ENCODE peak calls at places on chromosomes 5 and 9, in seven cellular contexts. One of them, this sample, is unnamed.

GRCh38 chr9:72542917-72543316 is 21.5 kb downstream of the TMC1 start:
- DNase-seq in HepG2: no peak
- DNase-seq in HL-60: no peak
- DNase-seq in Panc1: no peak
- DNase-seq in SK-N-SH: no peak
- DNase-seq in stomach: no peak
- DNase-seq in breast epithelium: no peak
- DNase-seq in this sample: no peak

GRCh38 chr5:148998174-148998797 is 64.6 kb downstream of the SH3TC2 start:
- DNase-seq in stomach: no peak
- DNase-seq in breast epithelium: no peak
- DNase-seq in Panc1: peak
- DNase-seq in HL-60: peak
- DNase-seq in HepG2: peak
- DNase-seq in SK-N-SH: peak
- DNase-seq in this sample: no peak

GRCh38 chr9:27033815-27034403 is 28.4 kb upstream of the LRRC19 start:
- DNase-seq in HepG2: peak
- DNase-seq in breast epithelium: no peak
- DNase-seq in Panc1: peak
- DNase-seq in SK-N-SH: peak
- DNase-seq in HL-60: peak
- DNase-seq in stomach: peak
- DNase-seq in this sample: no peak

GRCh38 chr5:91212336-91213092 is 170.6 kb downstream of the ARRDC3 start:
- DNase-seq in SK-N-SH: peak
- DNase-seq in stomach: no peak
- DNase-seq in HepG2: no peak
- DNase-seq in Panc1: no peak
- DNase-seq in breast epithelium: no peak
- DNase-seq in HL-60: no peak
- DNase-seq in this sample: peak

GRCh38 chr9:28378236-28378635 is 805.0 kb upstream of the C9orf72 start:
- DNase-seq in HL-60: no peak
- DNase-seq in Panc1: no peak
- DNase-seq in SK-N-SH: no peak
- DNase-seq in breast epithelium: no peak
- DNase-seq in stomach: no peak
- DNase-seq in HepG2: no peak
- DNase-seq in this sample: no peak

GRCh38 chr5:55853818-55854217 is 2.7 kb downstream of the IL31RA start:
- DNase-seq in SK-N-SH: no peak
- DNase-seq in HL-60: no peak
- DNase-seq in breast epithelium: no peak
- DNase-seq in HepG2: no peak
- DNase-seq in Panc1: no peak
- DNase-seq in stomach: no peak
- DNase-seq in this sample: no peak

GRCh38 chr9:89122944-89123343 is 55.7 kb downstream of the SHC3 start:
- DNase-seq in breast epithelium: no peak
- DNase-seq in stomach: no peak
- DNase-seq in Panc1: no peak
- DNase-seq in SK-N-SH: no peak
- DNase-seq in HL-60: no peak
- DNase-seq in HepG2: no peak
- DNase-seq in this sample: peak

GRCh38 chr5:60959156-60959555 is 14.2 kb downstream of the NDUFAF2 start:
- DNase-seq in HepG2: no peak
- DNase-seq in Panc1: no peak
- DNase-seq in HL-60: no peak
- DNase-seq in breast epithelium: no peak
- DNase-seq in SK-N-SH: peak
- DNase-seq in stomach: no peak
- DNase-seq in this sample: no peak

GRCh38 chr9:34546834-34547827 is 24.3 kb upstream of the ENHO start:
- DNase-seq in breast epithelium: no peak
- DNase-seq in Panc1: no peak
- DNase-seq in HL-60: peak
- DNase-seq in HepG2: peak
- DNase-seq in SK-N-SH: peak
- DNase-seq in stomach: peak
- DNase-seq in this sample: peak

GRCh38 chr5:55582256-55582655 is 47.5 kb upstream of the PLPP1 start:
- DNase-seq in HepG2: no peak
- DNase-seq in SK-N-SH: no peak
- DNase-seq in Panc1: no peak
- DNase-seq in breast epithelium: no peak
- DNase-seq in HL-60: no peak
- DNase-seq in stomach: no peak
- DNase-seq in this sample: no peak

GRCh38 chr9:6302417-6302816 is 25.8 kb upstream of the TPD52L3 start:
- DNase-seq in Panc1: no peak
- DNase-seq in HepG2: no peak
- DNase-seq in stomach: no peak
- DNase-seq in HL-60: no peak
- DNase-seq in breast epithelium: no peak
- DNase-seq in SK-N-SH: no peak
- DNase-seq in this sample: no peak

GRCh38 chr5:116275282-116275681 is 190.5 kb downstream of the COMMD10 start:
- DNase-seq in HepG2: no peak
- DNase-seq in breast epithelium: no peak
- DNase-seq in stomach: no peak
- DNase-seq in SK-N-SH: no peak
- DNase-seq in HL-60: no peak
- DNase-seq in Panc1: no peak
- DNase-seq in this sample: no peak

GRCh38 chr5:116273458-116274242 is 188.8 kb downstream of the COMMD10 start:
- DNase-seq in SK-N-SH: no peak
- DNase-seq in HL-60: no peak
- DNase-seq in stomach: no peak
- DNase-seq in Panc1: no peak
- DNase-seq in breast epithelium: no peak
- DNase-seq in HepG2: no peak
- DNase-seq in this sample: no peak

GRCh38 chr5:116274251-116274650 is 189.4 kb downstream of the COMMD10 start:
- DNase-seq in breast epithelium: no peak
- DNase-seq in stomach: no peak
- DNase-seq in HL-60: no peak
- DNase-seq in HepG2: no peak
- DNase-seq in SK-N-SH: no peak
- DNase-seq in Panc1: no peak
- DNase-seq in this sample: no peak

GRCh38 chr5:116271432-116271831 is 186.6 kb downstream of the COMMD10 start:
- DNase-seq in HepG2: no peak
- DNase-seq in stomach: no peak
- DNase-seq in HL-60: no peak
- DNase-seq in Panc1: no peak
- DNase-seq in SK-N-SH: no peak
- DNase-seq in breast epithelium: no peak
- DNase-seq in this sample: no peak

GRCh38 chr5:116272281-116272941 is 187.6 kb downstream of the COMMD10 start:
- DNase-seq in HepG2: no peak
- DNase-seq in breast epithelium: no peak
- DNase-seq in Panc1: no peak
- DNase-seq in stomach: no peak
- DNase-seq in SK-N-SH: no peak
- DNase-seq in HL-60: no peak
- DNase-seq in this sample: no peak
- TF ChIP-seq CTCF in HepG2: no peak
- TF ChIP-seq CTCF in breast epithelium: no peak
- TF ChIP-seq CTCF in Panc1: peak
- TF ChIP-seq CTCF in stomach: no peak
- TF ChIP-seq CTCF in SK-N-SH: no peak
- TF ChIP-seq CTCF in HL-60: no peak
- TF ChIP-seq CTCF in this sample: no peak

GRCh38 chr5:139699352-139699751 is 51.2 kb downstream of the CXXC5 start:
- DNase-seq in breast epithelium: no peak
- DNase-seq in stomach: no peak
- DNase-seq in Panc1: no peak
- DNase-seq in SK-N-SH: no peak
- DNase-seq in HepG2: no peak
- DNase-seq in HL-60: no peak
- DNase-seq in this sample: no peak

GRCh38 chr5:139696167-139696893 is 48.2 kb downstream of the CXXC5 start:
- DNase-seq in stomach: no peak
- DNase-seq in Panc1: no peak
- DNase-seq in HepG2: no peak
- DNase-seq in breast epithelium: no peak
- DNase-seq in HL-60: no peak
- DNase-seq in SK-N-SH: no peak
- DNase-seq in this sample: no peak

GRCh38 chr5:139695183-139695573 is 47.0 kb downstream of the CXXC5 start:
- DNase-seq in SK-N-SH: no peak
- DNase-seq in stomach: no peak
- DNase-seq in HepG2: no peak
- DNase-seq in breast epithelium: no peak
- DNase-seq in Panc1: no peak
- DNase-seq in HL-60: no peak
- DNase-seq in this sample: no peak

GRCh38 chr5:139698461-139699146 is 50.5 kb downstream of the CXXC5 start:
- DNase-seq in HL-60: no peak
- DNase-seq in HepG2: no peak
- DNase-seq in Panc1: no peak
- DNase-seq in breast epithelium: peak
- DNase-seq in SK-N-SH: peak
- DNase-seq in stomach: peak
- DNase-seq in this sample: peak

DNA sequence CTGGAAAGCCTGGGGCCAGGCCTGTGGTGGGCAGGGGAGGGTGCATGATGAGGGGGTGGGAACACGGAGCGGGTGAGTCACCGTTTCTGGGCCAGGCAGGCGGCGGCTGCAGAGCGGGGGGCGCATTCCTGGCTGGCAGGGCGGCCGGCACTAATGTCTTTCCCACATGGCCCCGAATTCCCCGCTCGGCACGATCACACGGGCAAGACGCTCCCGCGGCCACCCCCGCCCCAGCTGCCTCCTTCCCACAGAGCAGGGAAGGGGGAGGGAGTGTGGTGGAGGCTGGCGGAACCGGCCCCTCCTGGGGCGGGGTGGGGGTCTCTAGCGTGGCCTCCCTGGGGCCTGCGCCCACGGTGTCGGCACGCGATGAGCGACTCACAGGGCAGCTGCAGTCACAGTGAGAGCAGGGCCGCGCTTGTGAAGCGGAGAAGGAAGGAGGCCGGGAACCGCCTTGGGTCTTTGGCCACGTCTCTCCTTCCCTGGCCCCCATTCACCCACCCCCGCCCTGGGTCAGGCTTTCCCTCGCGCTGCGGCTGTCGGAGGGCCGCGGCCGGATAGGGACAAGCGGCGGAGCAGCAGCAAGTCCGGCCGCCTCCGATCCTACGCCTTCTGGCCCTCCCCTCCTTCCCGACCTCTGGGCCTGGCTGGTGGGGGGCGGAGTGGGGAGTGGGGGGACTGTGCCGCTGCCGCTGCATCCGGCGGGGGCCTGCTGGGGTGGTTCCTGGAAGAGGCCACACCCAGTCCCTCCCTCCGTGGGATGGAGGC is 48.9 kb downstream of the CXXC5 start:
- DNase-seq in HL-60: no peak
- DNase-seq in stomach: peak
- DNase-seq in SK-N-SH: peak
- DNase-seq in breast epithelium: no peak
- DNase-seq in HepG2: peak
- DNase-seq in Panc1: no peak
- DNase-seq in this sample: peak
- TF ChIP-seq POLR2AphosphoS5 in HL-60: no peak
- TF ChIP-seq POLR2AphosphoS5 in stomach: no peak
- TF ChIP-seq POLR2AphosphoS5 in SK-N-SH: peak
- TF ChIP-seq POLR2AphosphoS5 in breast epithelium: no peak
- TF ChIP-seq POLR2AphosphoS5 in HepG2: peak
- TF ChIP-seq POLR2AphosphoS5 in Panc1: no peak
- TF ChIP-seq POLR2AphosphoS5 in this sample: no peak

GRCh38 chr9:2337602-2338001 is 284.0 kb upstream of the VLDLR start:
- DNase-seq in stomach: no peak
- DNase-seq in HL-60: no peak
- DNase-seq in HepG2: no peak
- DNase-seq in breast epithelium: no peak
- DNase-seq in Panc1: no peak
- DNase-seq in SK-N-SH: no peak
- DNase-seq in this sample: no peak

GRCh38 chr9:2335260-2335659 is 286.3 kb upstream of the VLDLR start:
- DNase-seq in Panc1: no peak
- DNase-seq in HL-60: no peak
- DNase-seq in breast epithelium: no peak
- DNase-seq in HepG2: no peak
- DNase-seq in stomach: no peak
- DNase-seq in SK-N-SH: peak
- DNase-seq in this sample: no peak

GRCh38 chr9:2337131-2337530 is 284.5 kb upstream of the VLDLR start:
- DNase-seq in HL-60: no peak
- DNase-seq in SK-N-SH: no peak
- DNase-seq in HepG2: no peak
- DNase-seq in stomach: no peak
- DNase-seq in Panc1: no peak
- DNase-seq in breast epithelium: no peak
- DNase-seq in this sample: no peak

GRCh38 chr9:2338770-2339169 is 282.8 kb upstream of the VLDLR start:
- DNase-seq in breast epithelium: no peak
- DNase-seq in Panc1: no peak
- DNase-seq in SK-N-SH: no peak
- DNase-seq in HL-60: no peak
- DNase-seq in HepG2: no peak
- DNase-seq in stomach: no peak
- DNase-seq in this sample: no peak

GRCh38 chr9:2336055-2336454 is 285.5 kb upstream of the VLDLR start:
- DNase-seq in HL-60: no peak
- DNase-seq in breast epithelium: no peak
- DNase-seq in SK-N-SH: no peak
- DNase-seq in HepG2: no peak
- DNase-seq in Panc1: no peak
- DNase-seq in stomach: no peak
- DNase-seq in this sample: no peak
- TF ChIP-seq CTCF in HL-60: no peak
- TF ChIP-seq CTCF in breast epithelium: no peak
- TF ChIP-seq CTCF in SK-N-SH: peak
- TF ChIP-seq CTCF in HepG2: no peak
- TF ChIP-seq CTCF in Panc1: no peak
- TF ChIP-seq CTCF in stomach: no peak
- TF ChIP-seq CTCF in this sample: no peak

GRCh38 chr5:5643481-5643880 is 221.0 kb downstream of the ICE1 start:
- DNase-seq in HepG2: no peak
- DNase-seq in stomach: no peak
- DNase-seq in SK-N-SH: no peak
- DNase-seq in HL-60: no peak
- DNase-seq in Panc1: no peak
- DNase-seq in breast epithelium: no peak
- DNase-seq in this sample: no peak

GRCh38 chr5:5645198-5645597 is 222.7 kb downstream of the ICE1 start:
- DNase-seq in SK-N-SH: no peak
- DNase-seq in Panc1: no peak
- DNase-seq in HL-60: no peak
- DNase-seq in breast epithelium: no peak
- DNase-seq in HepG2: no peak
- DNase-seq in stomach: no peak
- DNase-seq in this sample: no peak

GRCh38 chr5:5644249-5644648 is 221.8 kb downstream of the ICE1 start:
- DNase-seq in SK-N-SH: no peak
- DNase-seq in HepG2: no peak
- DNase-seq in HL-60: no peak
- DNase-seq in stomach: no peak
- DNase-seq in breast epithelium: no peak
- DNase-seq in Panc1: no peak
- DNase-seq in this sample: no peak

GRCh38 chr5:5648694-5649093 is 226.2 kb downstream of the ICE1 start:
- DNase-seq in SK-N-SH: no peak
- DNase-seq in stomach: no peak
- DNase-seq in Panc1: no peak
- DNase-seq in breast epithelium: no peak
- DNase-seq in HL-60: no peak
- DNase-seq in HepG2: no peak
- DNase-seq in this sample: no peak

GRCh38 chr5:5645891-5646290 is 223.4 kb downstream of the ICE1 start:
- DNase-seq in HL-60: no peak
- DNase-seq in Panc1: no peak
- DNase-seq in breast epithelium: no peak
- DNase-seq in SK-N-SH: no peak
- DNase-seq in stomach: no peak
- DNase-seq in HepG2: no peak
- DNase-seq in this sample: no peak
- TF ChIP-seq POLR2AphosphoS5 in HL-60: no peak
- TF ChIP-seq POLR2AphosphoS5 in Panc1: no peak
- TF ChIP-seq POLR2AphosphoS5 in breast epithelium: no peak
- TF ChIP-seq POLR2AphosphoS5 in SK-N-SH: no peak
- TF ChIP-seq POLR2AphosphoS5 in stomach: no peak
- TF ChIP-seq POLR2AphosphoS5 in HepG2: no peak
- TF ChIP-seq POLR2AphosphoS5 in this sample: no peak